ENCODE peak calls at places on chromosomes 3 and 15, in four cellular contexts. C is fibroblast of mammary gland, I is MCF 10A, S is GM13976. T is an unnamed sample.

GRCh38 chr15:41993447-41994170 is 21.3 kb upstream of the EHD4 start:
- DNase-seq in C (no peak), I (no peak), S (no peak), T (no peak)

GRCh38 chr15:67784057-67784781 is 41.1 kb upstream of the SKOR1 start:
- DNase-seq in I (no peak), C (no peak), S (peak), T (no peak)

GRCh38 chr3:16810593-16811367 is 74.0 kb upstream of the PLCL2 start:
- DNase-seq in S (no peak), I (no peak), C (no peak), T (no peak)

GRCh38 chr15:61195116-61196002 is 33.7 kb downstream of the RORA start:
- DNase-seq in S (peak), C (peak), I (peak), T (peak)

GRCh38 chr3:78201066-78201465 is 1161.2 kb downstream of the ROBO2 start:
- DNase-seq in S (no peak), I (peak), C (peak), T (no peak)

GRCh38 chr15:78732634-78733033 is 78.6 kb downstream of the ADAMTS7 start:
- DNase-seq in C (no peak), I (no peak), S (no peak), T (no peak)

GRCh38 chr3:194006102-194006501 is 129.8 kb upstream of the HES1 start:
- DNase-seq in I (no peak), C (no peak), S (no peak), T (no peak)

GRCh38 chr3:52240059-52240885 is 1.3 kb upstream of the TWF2 start:
- DNase-seq in S (peak), I (peak), C (peak), T (no peak)

GRCh38 chr3:40925228-40925627 is 274.1 kb upstream of the CTNNB1 start:
- DNase-seq in S (no peak), C (no peak), I (no peak), T (no peak)

DNA sequence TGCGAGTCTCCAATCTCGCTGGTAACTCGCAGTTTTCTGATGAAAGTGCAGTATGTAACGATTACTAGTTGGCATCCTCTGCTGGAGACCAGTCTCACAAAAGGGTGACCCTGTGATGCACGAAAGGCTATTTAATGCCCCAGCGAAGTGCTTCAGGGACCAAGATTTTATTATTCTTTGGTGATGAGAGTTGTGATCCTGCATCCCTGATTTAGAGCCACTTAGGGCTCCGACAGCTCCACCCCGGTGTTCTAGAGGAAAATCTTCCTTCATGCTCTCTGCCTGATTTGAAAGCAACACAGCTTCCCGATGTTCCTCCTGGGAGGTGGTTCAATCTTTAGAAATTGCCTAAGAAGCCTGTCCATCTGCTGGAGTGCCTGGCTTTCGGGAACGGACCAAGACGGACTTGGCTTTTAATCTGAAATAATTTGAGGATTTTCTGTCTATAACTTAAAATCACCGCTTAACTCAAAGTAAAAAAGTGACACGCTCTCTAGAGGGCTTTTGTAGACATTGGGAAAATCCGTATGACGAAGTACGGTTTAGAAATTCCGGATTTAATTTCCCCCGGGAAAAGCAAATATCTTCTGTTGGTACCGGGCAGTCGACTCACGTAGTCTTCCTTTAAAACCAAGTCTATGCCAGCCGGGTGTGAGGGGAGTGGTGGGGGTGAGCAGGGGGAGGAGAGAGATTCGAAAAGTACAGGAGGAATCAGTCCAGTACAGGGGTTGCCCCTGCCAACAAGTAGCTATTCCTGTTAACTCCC is 990 bp upstream of the ALCAM start:
- DNase-seq in C (peak), I (peak), S (no peak), T (no peak)
- TF ChIP-seq CTCF in C (no peak), I (no peak), S (no peak), T (no peak)

DNA sequence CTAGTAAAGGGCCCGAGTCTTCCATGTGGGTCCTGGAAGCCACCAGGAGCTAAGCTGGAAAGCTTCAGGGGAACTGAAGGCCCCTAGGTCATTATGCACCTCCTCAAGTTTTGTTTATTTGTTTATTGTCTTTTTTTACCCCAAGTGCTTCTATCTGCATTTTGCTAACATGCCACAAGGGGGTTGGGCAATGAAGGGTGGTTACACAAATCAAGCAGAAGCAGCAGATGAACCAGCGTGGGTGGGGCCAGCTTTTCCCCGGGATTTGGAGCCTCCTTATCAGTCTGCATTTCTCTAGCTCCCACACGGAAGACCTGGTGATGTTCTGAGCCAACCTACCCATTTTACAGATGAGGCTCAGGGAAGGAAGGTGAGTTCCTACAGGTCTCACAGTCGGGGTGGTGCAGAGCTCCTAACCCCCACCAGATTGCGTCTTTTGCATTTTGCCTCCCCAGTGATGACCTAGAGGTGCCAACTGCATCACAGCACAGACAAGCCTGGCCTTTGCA is 16.8 kb downstream of the TMC3 start:
- DNase-seq in S (no peak), C (no peak), I (peak), T (no peak)
- TF ChIP-seq CTCF in S (no peak), C (peak), I (no peak), T (no peak)

GRCh38 chr3:146026547-146026946 is 134.4 kb downstream of the PLOD2 start:
- DNase-seq in C (no peak), S (no peak), I (no peak), T (no peak)
- TF ChIP-seq CTCF in C (peak), S (no peak), I (no peak), T (no peak)

DNA sequence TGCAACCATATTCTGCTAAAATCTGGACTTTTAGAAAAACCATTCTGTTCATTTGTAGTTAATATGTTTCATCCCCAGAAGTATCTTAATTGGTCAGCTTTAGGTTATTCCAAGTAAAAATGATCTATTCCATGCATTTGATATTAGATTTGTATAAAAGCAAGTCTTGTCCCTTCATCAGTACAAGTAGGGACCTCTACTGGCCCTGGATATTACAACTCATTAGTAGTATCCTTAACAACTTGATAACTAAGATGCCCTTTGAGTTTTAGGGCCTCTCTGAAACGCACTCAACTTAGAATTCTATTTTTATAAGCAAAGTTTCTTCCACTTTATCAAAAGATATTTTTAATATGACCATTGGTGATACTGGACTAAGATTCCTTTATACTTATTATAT is 25.3 kb upstream of the SELENOT start:
- DNase-seq in S (no peak), C (peak), I (no peak), T (no peak)
- TF ChIP-seq CTCF in S (no peak), C (peak), I (no peak), T (no peak)

DNA sequence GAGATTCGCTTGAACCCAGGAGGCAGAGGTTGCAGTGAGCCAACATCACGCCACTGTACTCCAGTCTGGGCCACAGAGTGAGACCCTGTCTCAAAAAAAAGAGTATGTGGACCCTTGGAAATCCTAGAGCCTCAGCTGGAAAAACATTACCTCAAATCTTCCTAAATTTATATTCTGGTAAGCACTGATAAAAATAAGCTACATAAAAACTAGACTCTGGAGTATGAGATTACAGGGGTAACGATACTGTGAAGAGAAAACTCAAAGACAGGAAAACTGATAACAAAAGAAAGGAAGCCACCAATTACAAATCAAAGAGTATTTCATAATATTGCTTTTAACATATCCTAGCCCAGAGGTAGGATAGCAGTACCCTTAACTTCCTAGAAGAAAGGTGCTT is 30.3 kb downstream of the SETD2 start:
- DNase-seq in S (no peak), C (no peak), I (no peak), T (no peak)
- TF ChIP-seq CTCF in S (no peak), C (no peak), I (no peak), T (no peak)

GRCh38 chr15:64013179-64014043 is 32.9 kb downstream of the DAPK2 start:
- DNase-seq in S (no peak), I (peak), C (no peak), T (no peak)

GRCh38 chr15:64017591-64018163 is 28.6 kb downstream of the DAPK2 start:
- DNase-seq in I (peak), C (peak), S (no peak), T (no peak)

GRCh38 chr15:64017082-64017588 is 29.1 kb downstream of the DAPK2 start:
- DNase-seq in S (no peak), I (peak), C (peak), T (no peak)

GRCh38 chr15:64016257-64016656 is 30.0 kb downstream of the DAPK2 start:
- DNase-seq in S (no peak), C (no peak), I (no peak), T (no peak)

GRCh38 chr15:64014995-64015394 is 31.3 kb downstream of the DAPK2 start:
- DNase-seq in I (no peak), C (no peak), S (no peak), T (no peak)
- TF ChIP-seq CTCF in I (no peak), C (no peak), S (no peak), T (no peak)

DNA sequence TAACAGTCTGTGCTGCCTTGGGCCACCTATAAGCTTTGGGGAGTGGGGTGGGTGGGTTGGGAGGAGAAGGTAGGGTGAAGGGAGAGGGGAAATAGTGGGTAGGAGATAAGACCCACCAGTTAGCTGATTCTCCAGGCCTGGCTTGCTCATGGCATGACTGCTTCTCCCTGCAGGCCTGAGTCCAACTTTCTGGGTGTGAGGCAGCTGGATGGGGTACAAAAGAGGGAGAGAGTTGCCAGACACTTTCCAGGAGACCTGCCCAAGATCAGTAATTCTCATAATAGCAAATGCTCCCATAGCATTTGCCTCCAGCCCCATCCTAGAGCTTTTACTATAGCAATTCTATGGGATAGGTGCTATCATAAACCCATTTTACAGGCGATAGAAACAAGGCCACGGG is 7.7 kb downstream of the CGNL1 start:
- DNase-seq in I (no peak), C (no peak), S (no peak), T (no peak)
- TF ChIP-seq CTCF in I (no peak), C (no peak), S (no peak), T (no peak)

GRCh38 chr15:69876030-69876429 is 221.7 kb downstream of the TLE3 start:
- DNase-seq in C (no peak), I (no peak), S (no peak), T (no peak)
- TF ChIP-seq CTCF in C (no peak), I (no peak), S (no peak), T (no peak)

GRCh38 chr3:129087138-129087702 is 26.6 kb downstream of the GP9 start:
- DNase-seq in C (peak), S (no peak), I (peak), T (no peak)
- TF ChIP-seq CTCF in C (no peak), S (no peak), I (no peak), T (no peak)

GRCh38 chr15:83998486-83998885 is 237.1 kb upstream of the GOLGA6L4 start:
- DNase-seq in C (no peak), I (no peak), S (no peak), T (no peak)

GRCh38 chr15:83999396-84000120 is 236.0 kb upstream of the GOLGA6L4 start:
- DNase-seq in S (no peak), C (peak), I (no peak), T (no peak)

GRCh38 chr15:83992356-83993031 is 243.1 kb upstream of the GOLGA6L4 start:
- DNase-seq in I (no peak), C (no peak), S (no peak), T (no peak)

GRCh38 chr15:83991163-83991562 is 244.4 kb upstream of the GOLGA6L4 start:
- DNase-seq in C (no peak), S (no peak), I (no peak), T (no peak)

GRCh38 chr15:83993591-83993990 is 242.0 kb upstream of the GOLGA6L4 start:
- DNase-seq in S (no peak), I (no peak), C (no peak), T (no peak)
- TF ChIP-seq CTCF in S (no peak), I (peak), C (no peak), T (no peak)

T was measured in neural crest cell.